ENCODE peak calls at places on chromosomes 2 and 18, in nine cellular contexts. L is lung microvascular endothelial cell, M is astrocyte of the spinal cord, D is kidney, S is cardiac fibroblast, G is T-helper 17 cell, K is NCI-H524, Q is anterior cingulate cortex, H is AG08395. U is an unnamed sample.

GRCh38 chr2:180656455-180656847 is 324.0 kb upstream of the UBE2E3 start:
- DNase-seq in L (peak; percentile 34), M (peak; percentile 60), D (no peak), S (no peak), G (no peak), K (no peak), Q (no peak), H (peak; percentile 30), U (peak; percentile 54)

GRCh38 chr2:188512456-188512855 is 220.8 kb downstream of the GULP1 start:
- DNase-seq in L (peak; percentile 69), M (peak; percentile 74), D (no peak), S (peak; percentile 80), G (no peak), K (no peak), Q (no peak), H (peak; percentile 45), U (peak; percentile 43)

GRCh38 chr2:160299540-160299939 is 99.5 kb upstream of the ITGB6 start:
- DNase-seq in L (peak; percentile 86), M (peak; percentile 38), D (no peak), S (peak; percentile 67), G (no peak), K (no peak), Q (no peak), H (no peak), U (no peak)

GRCh38 chr2:95346236-95346737 is 49.1 kb downstream of the KCNIP3 start:
- DNase-seq in L (peak; percentile 25), M (peak; percentile 54), D (peak; percentile 84), S (peak; percentile 80), G (no peak), K (no peak), Q (no peak), H (peak; percentile 93), U (no peak)

GRCh38 chr18:68742206-68742605 is 27.3 kb upstream of the TMX3 start:
- DNase-seq in L (no peak), M (no peak), D (no peak), S (no peak), G (no peak), K (no peak), Q (no peak), H (no peak), U (no peak)

GRCh38 chr2:239264838-239265651 is 135.8 kb downstream of the HDAC4 start:
- DNase-seq in L (peak; percentile 41), M (peak; percentile 73), D (peak; percentile 77), S (peak; percentile 70), G (peak; percentile 43), K (no peak), Q (no peak), H (peak; percentile 54), U (no peak)

GRCh38 chr2:118657451-118657850 is 190.0 kb downstream of the EN1 start:
- DNase-seq in L (no peak), M (no peak), D (no peak), S (peak; percentile 27), G (no peak), K (no peak), Q (no peak), H (no peak), U (no peak)

GRCh38 chr18:13614701-13615288 is 111.6 kb downstream of the FAM210A start:
- DNase-seq in L (no peak), M (no peak), D (no peak), S (no peak), G (no peak), K (no peak), Q (no peak), H (no peak), U (no peak)

GRCh38 chr2:220891405-220891804 is 680.7 kb downstream of the EPHA4 start:
- DNase-seq in L (no peak), M (peak; percentile 84), D (no peak), S (peak; percentile 27), G (no peak), K (no peak), Q (no peak), H (peak; percentile 74), U (no peak)

GRCh38 chr2:174660984-174661675 is 63.5 kb upstream of the WIPF1 start:
- DNase-seq in L (no peak), M (no peak), D (peak; percentile 35), S (no peak), G (no peak), K (no peak), Q (no peak), H (no peak), U (no peak)

GRCh38 chr2:634670-635395 is 42.4 kb downstream of the TMEM18 start:
- DNase-seq in L (no peak), M (no peak), D (no peak), S (no peak), G (no peak), K (no peak), Q (no peak), H (no peak), U (no peak)

GRCh38 chr2:241467777-241468570 is 40.4 kb downstream of the STK25 start:
- DNase-seq in L (no peak), M (no peak), D (no peak), S (no peak), G (no peak), K (no peak), Q (no peak), H (no peak), U (no peak)

GRCh38 chr2:26772064-26773001 is 8.2 kb downstream of the SLC35F6 start:
- DNase-seq in L (peak; percentile 55), M (no peak), D (peak; percentile 97), S (peak; percentile 94), G (no peak), K (peak; percentile 97), Q (peak; percentile 78), H (peak; percentile 47), U (peak; percentile 100)

GRCh38 chr2:6827516-6828298 is 38.0 kb downstream of the CMPK2 start:
- DNase-seq in L (peak; percentile 4), M (no peak), D (no peak), S (peak; percentile 10), G (no peak), K (no peak), Q (no peak), H (no peak), U (peak; percentile 35)

GRCh38 chr18:63775166-63775730 is at the start of gene SERPINB7:
- DNase-seq in L (no peak), M (peak; percentile 80), D (no peak), S (no peak), G (no peak), K (no peak), Q (no peak), H (peak; percentile 79), U (no peak)

GRCh38 chr2:121178730-121179129 is 106.3 kb downstream of the TFCP2L1 start:
- DNase-seq in L (no peak), M (no peak), D (no peak), S (no peak), G (no peak), K (no peak), Q (no peak), H (no peak), U (no peak)

GRCh38 chr2:54608224-54608623 is 115.2 kb upstream of the EML6 start:
- DNase-seq in L (no peak), M (no peak), D (no peak), S (no peak), G (no peak), K (no peak), Q (no peak), H (no peak), U (no peak)

GRCh38 chr2:1887915-1888314 is 143.6 kb upstream of the PXDN start:
- DNase-seq in L (peak; percentile 6), M (no peak), D (no peak), S (peak; percentile 12), G (no peak), K (peak; percentile 14), Q (no peak), H (no peak), U (peak; percentile 51)

GRCh38 chr18:80210312-80211083 is 36.8 kb downstream of the PARD6G start:
- DNase-seq in L (no peak), M (no peak), D (no peak), S (no peak), G (no peak), K (no peak), Q (no peak), H (no peak), U (no peak)

GRCh38 chr2:120245520-120245835 is 7.2 kb upstream of the RALB start:
- DNase-seq in L (no peak), M (no peak), D (no peak), S (peak; percentile 30), G (no peak), K (peak; percentile 48), Q (no peak), H (no peak), U (no peak)

GRCh38 chr2:3317277-3317685 is 60.3 kb downstream of the EIPR1 start:
- DNase-seq in L (no peak), M (no peak), D (peak; percentile 59), S (no peak), G (no peak), K (no peak), Q (no peak), H (no peak), U (no peak)

GRCh38 chr2:37324536-37324785 is 172 bp downstream of the PRKD3 start:
- DNase-seq in L (no peak), M (peak; percentile 78), D (peak; percentile 96), S (peak; percentile 84), G (peak; percentile 50), K (no peak), Q (no peak), H (no peak), U (no peak)

GRCh38 chr2:232321156-232321816 is 57.3 kb upstream of the ALPP start:
- DNase-seq in L (no peak), M (no peak), D (no peak), S (no peak), G (no peak), K (no peak), Q (no peak), H (no peak), U (no peak)

GRCh38 chr2:238777369-238778067 is 70.4 kb upstream of the TWIST2 start:
- DNase-seq in L (no peak), M (no peak), D (no peak), S (no peak), G (no peak), K (no peak), Q (no peak), H (no peak), U (no peak)

GRCh38 chr18:63949068-63949737 is at the start of gene HMSD:
- DNase-seq in L (no peak), M (peak; percentile 50), D (peak; percentile 83), S (peak; percentile 36), G (peak; percentile 30), K (peak; percentile 31), Q (peak; percentile 62), H (peak; percentile 74), U (peak; percentile 12)

GRCh38 chr2:12948231-12948962 is 231.7 kb downstream of the TRIB2 start:
- DNase-seq in L (peak; percentile 72), M (peak; percentile 37), D (no peak), S (peak; percentile 22), G (no peak), K (no peak), Q (no peak), H (peak; percentile 51), U (no peak)

GRCh38 chr2:132670961-132671781 is 1.2 kb upstream of the LYPD1 start:
- DNase-seq in L (peak; percentile 58), M (peak; percentile 97), D (no peak), S (peak; percentile 67), G (no peak), K (no peak), Q (no peak), H (peak; percentile 47), U (no peak)

GRCh38 chr2:219709261-219709867 is 81.9 kb downstream of the SLC4A3 start:
- DNase-seq in L (no peak), M (no peak), D (no peak), S (no peak), G (no peak), K (no peak), Q (no peak), H (no peak), U (no peak)

GRCh38 chr2:85690932-85691331 is 3.2 kb upstream of the GNLY start:
- DNase-seq in L (no peak), M (no peak), D (no peak), S (no peak), G (no peak), K (no peak), Q (no peak), H (no peak), U (no peak)

GRCh38 chr18:13120967-13121586 is 97.5 kb upstream of the LDLRAD4 start:
- DNase-seq in L (no peak), M (peak; percentile 85), D (no peak), S (peak; percentile 33), G (no peak), K (no peak), Q (no peak), H (peak; percentile 27), U (no peak)